ENCODE peak calls at places on chromosomes 3 and 15, in five cellular contexts. V is HepG2, B is SK-N-SH, K is K562, G is GM12878. N is an unnamed sample.

GRCh38 chr3:195883160-195883559 is 25.2 kb downstream of the TNK2 start:
- DNase-seq in V (no peak), B (no peak), K (no peak), G (no peak), N (no peak)

GRCh38 chr15:42911058-42911592 is 9.5 kb downstream of the TTBK2 start:
- DNase-seq in V (no peak), B (no peak), K (no peak), G (no peak), N (no peak)

GRCh38 chr15:58457466-58457965 is 25.7 kb downstream of the LIPC start:
- DNase-seq in V (no peak), B (no peak), K (no peak), G (peak), N (no peak)

GRCh38 chr3:90180543-90180942 is 1073.1 kb downstream of the EPHA3 start:
- DNase-seq in V (no peak), B (no peak), K (no peak), G (no peak), N (no peak)

GRCh38 chr3:46953265-46954010 is 23.1 kb downstream of the CCDC12 start:
- DNase-seq in V (no peak), B (no peak), K (no peak), G (no peak), N (no peak)

GRCh38 chr3:195583831-195584542 is at the start of gene APOD:
- DNase-seq in V (no peak), B (no peak), K (peak), G (no peak), N (no peak)

GRCh38 chr3:142577701-142578308 is 728 bp downstream of the ATR start:
- DNase-seq in V (no peak), B (no peak), K (no peak), G (no peak), N (no peak)

GRCh38 chr15:62782100-62782791 is 260.3 kb upstream of the TPM1 start:
- DNase-seq in V (peak), B (peak), K (peak), G (no peak), N (peak)

GRCh38 chr3:10504161-10505049 is 981 bp downstream of the ATP2B2 start:
- DNase-seq in V (no peak), B (peak), K (no peak), G (no peak), N (no peak)

GRCh38 chr15:89019436-89019835 is 68.8 kb upstream of the ABHD2 start:
- DNase-seq in V (no peak), B (no peak), K (no peak), G (no peak), N (no peak)

GRCh38 chr15:69760263-69760855 is 307.7 kb downstream of the RPLP1 start:
- DNase-seq in V (no peak), B (no peak), K (no peak), G (no peak), N (no peak)

GRCh38 chr15:30940359-30940758 is 36.6 kb downstream of the FAN1 start:
- DNase-seq in V (no peak), B (no peak), K (no peak), G (no peak), N (no peak)

GRCh38 chr3:71374582-71374981 is 208.9 kb downstream of the FOXP1 start:
- DNase-seq in V (no peak), B (no peak), K (no peak), G (no peak), N (no peak)
- TF ChIP-seq FOXM1 in V (no peak), B (no peak), K (no peak), G (no peak), N (no peak)

DNA sequence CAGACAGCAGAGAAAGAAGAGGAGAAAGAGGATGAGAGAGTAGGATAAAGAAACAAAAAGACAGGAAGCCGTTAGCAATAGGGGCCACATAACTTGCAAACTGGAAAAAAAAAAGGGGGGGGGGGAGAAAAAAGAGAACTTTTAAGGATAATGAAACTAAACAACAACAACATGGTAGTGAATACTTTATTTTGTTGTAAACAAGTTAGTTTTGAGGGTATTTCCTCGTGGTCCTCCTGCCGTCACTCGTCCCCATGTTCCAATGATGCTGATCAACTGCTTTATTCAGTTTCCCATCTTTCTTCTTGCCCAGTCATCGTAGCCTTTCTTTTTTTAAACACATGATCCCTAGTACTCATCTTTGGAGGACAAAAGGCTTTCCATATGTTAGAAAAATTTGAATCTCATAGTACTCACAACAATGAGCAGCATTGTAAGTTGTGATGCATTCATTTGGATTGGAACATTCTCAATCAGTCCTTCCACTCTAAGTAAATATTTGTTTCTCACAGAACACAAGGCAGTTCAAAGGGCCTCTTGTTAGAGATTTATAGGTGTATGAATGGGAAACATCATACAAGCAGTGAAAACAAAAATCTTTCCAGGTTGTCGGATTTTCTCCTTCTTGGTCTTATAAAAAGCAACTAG is 8.5 kb downstream of the TM4SF1 start:
- DNase-seq in V (peak), B (no peak), K (no peak), G (no peak), N (no peak)
- TF ChIP-seq FOXM1 in V (no peak), B (no peak), K (no peak), G (no peak), N (no peak)

GRCh38 chr3:35505181-35505580 is 134.1 kb upstream of the ARPP21 start:
- DNase-seq in V (no peak), B (no peak), K (no peak), G (no peak), N (no peak)
- TF ChIP-seq FOXM1 in V (no peak), B (no peak), K (no peak), G (no peak), N (no peak)

GRCh38 chr15:40063563-40064011 is 24.6 kb upstream of the SRP14 start:
- DNase-seq in V (no peak), B (no peak), K (no peak), G (no peak), N (no peak)
- TF ChIP-seq FOXM1 in V (no peak), B (no peak), K (no peak), G (no peak), N (no peak)

N was measured in HEK293T.